ENCODE peak calls at places on chromosomes 5 and 9, in five cellular contexts. One of them, this sample, is unnamed.

GRCh38 chr9:98854206-98854756 is 46.8 kb downstream of the GALNT12 start:
- DNase-seq in fibroblast of pulmonary artery: no peak
- DNase-seq in RWPE1: no peak
- DNase-seq in AG04450: no peak
- DNase-seq in AG09319: peak
- DNase-seq in this sample: no peak

GRCh38 chr9:88804289-88804596 is 187.0 kb upstream of the S1PR3 start:
- DNase-seq in AG04450: no peak
- DNase-seq in AG09319: no peak
- DNase-seq in RWPE1: no peak
- DNase-seq in fibroblast of pulmonary artery: no peak
- DNase-seq in this sample: no peak

GRCh38 chr5:16528382-16528849 is 62.8 kb upstream of the ZNF622 start:
- DNase-seq in RWPE1: no peak
- DNase-seq in AG04450: no peak
- DNase-seq in AG09319: no peak
- DNase-seq in fibroblast of pulmonary artery: no peak
- DNase-seq in this sample: no peak

GRCh38 chr9:79629721-79630120 is 58.0 kb downstream of the TLE4 start:
- DNase-seq in RWPE1: no peak
- DNase-seq in fibroblast of pulmonary artery: no peak
- DNase-seq in AG09319: no peak
- DNase-seq in AG04450: no peak
- DNase-seq in this sample: no peak

GRCh38 chr5:58085800-58086199 is 374.1 kb downstream of the PLK2 start:
- DNase-seq in AG04450: no peak
- DNase-seq in RWPE1: peak
- DNase-seq in fibroblast of pulmonary artery: peak
- DNase-seq in AG09319: no peak
- DNase-seq in this sample: peak

GRCh38 chr5:60529001-60529400 is 171.0 kb downstream of the DEPDC1B start:
- DNase-seq in RWPE1: no peak
- DNase-seq in fibroblast of pulmonary artery: no peak
- DNase-seq in AG09319: no peak
- DNase-seq in AG04450: no peak
- DNase-seq in this sample: no peak

GRCh38 chr9:35566417-35566816 is 38.6 kb upstream of the TESK1 start:
- DNase-seq in RWPE1: no peak
- DNase-seq in AG09319: no peak
- DNase-seq in fibroblast of pulmonary artery: no peak
- DNase-seq in AG04450: no peak
- DNase-seq in this sample: no peak

GRCh38 chr5:133753856-133754255 is 141.5 kb upstream of the FSTL4 start:
- DNase-seq in RWPE1: peak
- DNase-seq in AG04450: no peak
- DNase-seq in fibroblast of pulmonary artery: no peak
- DNase-seq in AG09319: no peak
- DNase-seq in this sample: peak

GRCh38 chr9:114621975-114622609 is 11.0 kb downstream of the TMEM268 start:
- DNase-seq in RWPE1: peak
- DNase-seq in AG09319: no peak
- DNase-seq in fibroblast of pulmonary artery: peak
- DNase-seq in AG04450: peak
- DNase-seq in this sample: no peak

GRCh38 chr5:20959347-20959746 is 971.3 kb upstream of the CDH18 start:
- DNase-seq in AG09319: no peak
- DNase-seq in RWPE1: no peak
- DNase-seq in fibroblast of pulmonary artery: no peak
- DNase-seq in AG04450: no peak
- DNase-seq in this sample: no peak
- TF ChIP-seq CTCF in AG09319: no peak
- TF ChIP-seq CTCF in RWPE1: no peak
- TF ChIP-seq CTCF in fibroblast of pulmonary artery: no peak
- TF ChIP-seq CTCF in AG04450: no peak
- TF ChIP-seq CTCF in this sample: no peak

DNA sequence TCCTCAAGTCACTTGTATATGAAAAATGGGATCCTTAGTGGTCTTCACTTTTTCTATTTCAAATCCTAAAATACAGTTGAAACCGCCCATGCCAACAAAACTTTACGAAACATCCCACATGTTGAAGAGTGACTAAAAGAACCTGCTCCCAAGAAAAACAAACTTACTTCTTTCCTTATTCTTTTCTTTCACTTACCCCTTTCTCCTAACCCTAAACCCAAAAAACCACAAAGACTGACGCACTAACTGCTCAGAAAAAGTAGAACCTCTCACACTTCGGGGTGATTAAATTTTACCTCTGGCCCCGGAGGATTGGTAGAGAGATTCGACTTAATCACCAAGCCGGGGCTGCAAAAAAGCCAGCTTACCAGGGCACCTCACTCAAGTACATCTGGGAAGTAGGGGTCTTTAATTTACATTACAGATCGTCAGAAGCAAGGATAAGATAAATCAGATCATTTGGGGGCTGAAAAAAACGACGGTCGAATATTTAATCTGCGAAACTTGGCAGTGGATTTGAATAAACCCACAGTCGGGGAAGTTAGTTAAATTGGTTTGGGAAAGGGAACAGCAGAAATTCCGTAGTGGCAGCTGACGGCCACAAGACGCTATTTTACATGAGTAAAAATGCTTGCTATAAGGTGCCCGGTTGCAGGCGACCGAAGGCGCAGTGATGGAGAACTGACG is 1.3 kb downstream of the CDO1 start:
- DNase-seq in RWPE1: no peak
- DNase-seq in AG09319: no peak
- DNase-seq in fibroblast of pulmonary artery: no peak
- DNase-seq in AG04450: no peak
- DNase-seq in this sample: no peak
- TF ChIP-seq CTCF in RWPE1: no peak
- TF ChIP-seq CTCF in AG09319: no peak
- TF ChIP-seq CTCF in fibroblast of pulmonary artery: no peak
- TF ChIP-seq CTCF in AG04450: no peak
- TF ChIP-seq CTCF in this sample: no peak

DNA sequence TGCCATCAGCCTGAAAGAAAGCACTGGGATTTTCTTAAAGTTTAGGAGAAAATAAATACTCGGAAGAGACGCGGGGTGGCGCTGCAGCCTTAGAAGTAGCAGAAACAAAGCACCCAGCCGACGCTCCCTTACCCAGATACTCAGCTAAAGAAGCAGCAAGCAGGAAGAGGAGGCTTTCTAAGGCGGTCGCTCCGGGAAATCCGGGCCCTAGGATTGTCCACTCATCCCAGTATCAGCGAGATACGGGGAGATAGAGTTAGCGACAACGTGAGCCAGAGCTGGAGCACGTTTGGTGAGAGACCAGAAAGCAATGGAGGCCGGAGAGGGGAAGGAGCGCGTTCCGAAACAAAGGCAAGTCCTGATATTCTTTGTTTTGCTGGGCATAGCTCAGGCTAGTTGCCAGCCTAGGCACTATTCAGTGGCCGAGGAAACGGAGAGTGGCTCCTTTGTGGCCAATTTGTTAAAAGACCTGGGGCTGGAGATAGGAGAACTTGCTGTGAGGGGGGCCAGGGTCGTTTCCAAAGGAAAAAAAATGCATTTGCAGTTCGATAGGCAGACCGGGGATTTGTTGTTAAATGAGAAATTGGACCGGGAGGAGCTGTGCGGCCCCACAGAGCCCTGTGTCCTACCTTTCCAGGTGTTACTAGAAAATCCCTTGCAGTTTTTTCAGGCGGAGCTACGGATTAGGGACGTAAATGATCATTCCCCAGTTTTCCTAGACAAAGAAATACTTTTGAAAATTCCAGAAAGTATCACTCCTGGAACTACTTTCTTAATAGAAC is at the start of gene PCDHB2:
- DNase-seq in AG09319: peak
- DNase-seq in AG04450: no peak
- DNase-seq in RWPE1: peak
- DNase-seq in fibroblast of pulmonary artery: peak
- DNase-seq in this sample: no peak
- TF ChIP-seq CTCF in AG09319: no peak
- TF ChIP-seq CTCF in AG04450: peak
- TF ChIP-seq CTCF in RWPE1: peak
- TF ChIP-seq CTCF in fibroblast of pulmonary artery: no peak
- TF ChIP-seq CTCF in this sample: peak

GRCh38 chr5:154995679-154996078 is 17.9 kb upstream of the KIF4B start:
- DNase-seq in RWPE1: no peak
- DNase-seq in fibroblast of pulmonary artery: no peak
- DNase-seq in AG09319: no peak
- DNase-seq in AG04450: no peak
- DNase-seq in this sample: no peak

GRCh38 chr5:155001523-155001922 is 12.0 kb upstream of the KIF4B start:
- DNase-seq in AG04450: no peak
- DNase-seq in fibroblast of pulmonary artery: no peak
- DNase-seq in AG09319: no peak
- DNase-seq in RWPE1: no peak
- DNase-seq in this sample: no peak

GRCh38 chr5:154999865-155000264 is 13.7 kb upstream of the KIF4B start:
- DNase-seq in fibroblast of pulmonary artery: no peak
- DNase-seq in RWPE1: no peak
- DNase-seq in AG04450: no peak
- DNase-seq in AG09319: no peak
- DNase-seq in this sample: no peak

GRCh38 chr5:154993461-154993860 is 20.1 kb upstream of the KIF4B start:
- DNase-seq in fibroblast of pulmonary artery: no peak
- DNase-seq in AG04450: no peak
- DNase-seq in AG09319: no peak
- DNase-seq in RWPE1: no peak
- DNase-seq in this sample: no peak

DNA sequence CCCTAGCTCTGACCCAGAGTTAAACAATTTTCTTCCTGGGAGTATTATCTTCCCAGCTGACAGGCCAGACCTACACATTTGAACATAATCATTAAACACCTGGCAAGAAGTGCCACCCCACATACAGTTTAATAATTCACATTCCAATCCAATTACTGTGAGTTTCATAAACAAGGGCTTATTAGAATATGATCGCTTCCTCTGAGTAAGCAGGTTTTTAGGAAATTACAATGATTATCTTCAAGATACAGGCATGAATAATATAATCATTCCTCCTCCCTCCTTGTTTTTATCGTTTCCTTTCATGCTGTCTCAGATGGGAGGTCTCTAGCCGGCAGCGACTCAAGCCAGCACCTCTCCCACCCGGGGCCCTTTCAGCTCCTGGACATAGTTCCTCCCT is 15.8 kb upstream of the KIF4B start:
- DNase-seq in RWPE1: peak
- DNase-seq in fibroblast of pulmonary artery: peak
- DNase-seq in AG09319: no peak
- DNase-seq in AG04450: no peak
- DNase-seq in this sample: no peak
- TF ChIP-seq CTCF in RWPE1: no peak
- TF ChIP-seq CTCF in fibroblast of pulmonary artery: no peak
- TF ChIP-seq CTCF in AG09319: no peak
- TF ChIP-seq CTCF in AG04450: no peak
- TF ChIP-seq CTCF in this sample: no peak

DNA sequence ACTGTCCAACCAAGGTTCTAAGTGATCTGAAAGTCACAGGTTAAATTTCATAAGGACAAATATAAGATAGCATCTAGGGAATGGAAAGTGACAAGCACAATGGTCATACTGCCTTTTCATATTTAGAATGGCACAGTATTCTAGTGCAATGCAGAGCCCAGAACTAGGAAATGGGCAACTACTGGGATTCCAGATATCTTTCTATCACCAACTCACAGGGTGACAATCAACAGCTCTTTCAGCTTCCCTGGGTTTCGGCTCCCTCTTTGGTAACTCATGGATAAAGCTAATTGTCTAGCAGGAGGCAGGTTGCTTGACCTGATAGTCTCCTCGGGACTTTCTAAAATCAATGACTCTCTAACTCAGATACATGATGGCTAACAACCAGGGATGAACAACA is 60.4 kb downstream of the NR3C1 start:
- DNase-seq in fibroblast of pulmonary artery: no peak
- DNase-seq in RWPE1: no peak
- DNase-seq in AG04450: no peak
- DNase-seq in AG09319: no peak
- DNase-seq in this sample: peak
- TF ChIP-seq CTCF in fibroblast of pulmonary artery: no peak
- TF ChIP-seq CTCF in RWPE1: no peak
- TF ChIP-seq CTCF in AG04450: no peak
- TF ChIP-seq CTCF in AG09319: no peak
- TF ChIP-seq CTCF in this sample: no peak

DNA sequence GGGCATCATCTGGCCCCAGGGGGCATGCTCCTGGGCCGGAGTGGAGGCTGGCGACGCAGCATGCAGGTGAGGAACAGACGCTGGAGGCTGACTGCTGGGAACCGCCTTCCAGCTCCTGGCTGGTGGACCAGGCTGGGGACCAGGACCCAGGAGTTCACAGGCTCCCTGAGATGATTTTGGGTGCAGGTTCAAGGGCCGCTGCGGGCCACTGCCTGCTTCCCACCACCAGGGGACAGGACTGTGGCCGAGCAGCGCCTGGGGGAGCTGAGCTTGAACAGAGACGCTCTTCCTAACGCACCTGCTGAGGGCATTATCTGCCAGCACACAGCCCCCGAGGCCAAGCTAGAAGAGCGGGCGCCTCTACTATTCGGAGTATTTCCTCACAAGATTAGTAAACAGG is 132.1 kb upstream of the RAPGEF1 start:
- DNase-seq in RWPE1: no peak
- DNase-seq in AG04450: no peak
- DNase-seq in fibroblast of pulmonary artery: no peak
- DNase-seq in AG09319: no peak
- DNase-seq in this sample: no peak
- TF ChIP-seq CTCF in RWPE1: no peak
- TF ChIP-seq CTCF in AG04450: peak
- TF ChIP-seq CTCF in fibroblast of pulmonary artery: peak
- TF ChIP-seq CTCF in AG09319: peak
- TF ChIP-seq CTCF in this sample: no peak

This sample was measured in Calu3.